ENCODE peak calls at places on chromosomes 13 and 19, in seven cellular contexts. Z is tibial artery, F is cardiac muscle cell, O is hepatocyte, N is transverse colon, C is astrocyte, K is suprapubic skin. P is an unnamed sample.

GRCh38 chr19:34145741-34146202 is 26.5 kb upstream of the LSM14A start:
- DNase-seq in K (no peak), F (peak), O (peak), N (peak), Z (peak), C (peak), P (no peak)

GRCh38 chr19:5805465-5806132 is 732 bp downstream of the NRTN start:
- DNase-seq in N (peak), K (no peak), Z (no peak), F (peak), O (peak), C (no peak), P (no peak)

GRCh38 chr19:30362156-30362754 is 9.9 kb upstream of the ZNF536 start:
- DNase-seq in Z (no peak), N (no peak), C (no peak), K (no peak), O (no peak), F (no peak), P (no peak)

GRCh38 chr19:51511353-51511752 is 9.8 kb upstream of the SIGLEC12 start:
- DNase-seq in C (no peak), Z (no peak), F (peak), N (no peak), K (no peak), O (no peak), P (no peak)

GRCh38 chr19:53977991-53978731 is 13.3 kb upstream of the CACNG6 start:
- DNase-seq in K (no peak), Z (peak), O (peak), N (no peak), C (peak), F (peak), P (no peak)

GRCh38 chr13:114067381-114067885 is 65.0 kb downstream of the RASA3 start:
- DNase-seq in C (peak), N (no peak), Z (peak), O (no peak), F (peak), K (no peak), P (no peak)

GRCh38 chr13:46605089-46605488 is 52.1 kb downstream of the LRCH1 start:
- DNase-seq in Z (no peak), N (no peak), O (no peak), F (no peak), K (no peak), C (no peak), P (no peak)

GRCh38 chr13:36395280-36395679 is 37.0 kb upstream of the CCNA1 start:
- DNase-seq in K (no peak), Z (no peak), C (peak), F (peak), O (peak), N (no peak), P (no peak)

GRCh38 chr13:110436786-110437370 is 124.6 kb downstream of the RAB20 start:
- DNase-seq in C (no peak), F (no peak), O (no peak), K (no peak), N (no peak), Z (no peak), P (peak)

GRCh38 chr19:51421229-51422052 is 4.0 kb upstream of the SIGLEC10 start:
- DNase-seq in O (no peak), C (no peak), F (no peak), K (no peak), N (no peak), Z (no peak), P (no peak)

GRCh38 chr13:24116103-24116502 is 44.4 kb upstream of the SPATA13 start:
- DNase-seq in K (no peak), O (no peak), F (no peak), N (no peak), Z (no peak), C (peak), P (no peak)

GRCh38 chr13:42022796-42023493 is 25.5 kb upstream of the DGKH start:
- DNase-seq in C (peak), F (peak), K (no peak), O (no peak), N (no peak), Z (no peak), P (no peak)

GRCh38 chr13:39945226-39945625 is 289.8 kb downstream of the COG6 start:
- DNase-seq in N (no peak), F (no peak), Z (no peak), C (no peak), K (no peak), O (no peak), P (no peak)

GRCh38 chr13:61410669-61411297 is 4.9 kb downstream of the PCDH20 start:
- DNase-seq in F (peak), K (no peak), N (no peak), C (no peak), Z (no peak), O (peak), P (no peak)

GRCh38 chr19:39205449-39205764 is 1.3 kb upstream of the SYCN start:
- DNase-seq in K (no peak), F (no peak), Z (no peak), N (no peak), C (no peak), O (no peak), P (no peak)

GRCh38 chr13:67229438-67230242 is 496 bp downstream of the PCDH9 start:
- DNase-seq in C (peak), Z (no peak), O (peak), N (no peak), F (peak), K (no peak), P (no peak)

GRCh38 chr13:30045916-30046704 is 195.7 kb upstream of the UBL3 start:
- DNase-seq in O (no peak), C (peak), N (no peak), Z (no peak), K (no peak), F (peak), P (no peak)

GRCh38 chr19:4878491-4878968 is 11.1 kb upstream of the PLIN3 start:
- DNase-seq in C (no peak), N (no peak), Z (no peak), F (no peak), O (no peak), K (no peak), P (no peak)

GRCh38 chr13:41061075-41061913 is at the start of gene WBP4:
- DNase-seq in K (peak), Z (peak), F (peak), O (peak), N (peak), C (peak), P (peak)

GRCh38 chr19:34774857-34775256 is 1.8 kb upstream of the ZNF599 start:
- DNase-seq in O (no peak), N (no peak), F (no peak), K (no peak), Z (no peak), C (no peak), P (no peak)

GRCh38 chr13:85651440-85651839 is 147.8 kb downstream of the SLITRK6 start:
- DNase-seq in K (no peak), O (no peak), Z (no peak), C (peak), F (no peak), N (no peak), P (no peak)

GRCh38 chr19:14073925-14074838 is 1.6 kb downstream of the MISP3 start:
- DNase-seq in C (no peak), K (no peak), N (peak), Z (no peak), O (peak), F (no peak), P (no peak)

GRCh38 chr19:720691-721160 is 12.0 kb downstream of the PALM start:
- DNase-seq in O (no peak), K (no peak), F (no peak), C (no peak), Z (no peak), N (no peak), P (no peak)

GRCh38 chr13:42735011-42735410 is 46.4 kb upstream of the FAM216B start:
- DNase-seq in O (no peak), N (no peak), K (no peak), F (no peak), C (no peak), Z (no peak), P (no peak)

GRCh38 chr19:13007292-13008045 is 12.2 kb downstream of the NFIX start:
- DNase-seq in C (no peak), Z (peak), N (no peak), F (no peak), O (no peak), K (peak), P (no peak)

GRCh38 chr13:110981379-110981778 is 66.5 kb upstream of the ANKRD10 start:
- DNase-seq in O (no peak), K (no peak), N (no peak), F (no peak), C (no peak), Z (no peak), P (no peak)

GRCh38 chr19:47111081-47111589 is 2.4 kb downstream of the ZC3H4 start:
- DNase-seq in K (no peak), F (no peak), C (no peak), N (peak), O (no peak), Z (no peak), P (no peak)

GRCh38 chr19:51375504-51376221 is 3.2 kb upstream of the NKG7 start:
- DNase-seq in C (no peak), Z (no peak), N (no peak), F (no peak), K (no peak), O (no peak), P (no peak)

GRCh38 chr19:16131648-16132047 is 11.8 kb upstream of the HSH2D start:
- DNase-seq in F (no peak), C (no peak), K (no peak), N (no peak), O (no peak), Z (no peak), P (no peak)

GRCh38 chr19:49812997-49813861 is at the start of gene FUZ:
- DNase-seq in O (peak), Z (peak), F (peak), N (peak), C (peak), K (peak), P (peak)

GRCh38 chr13:48731957-48732569 is 78.3 kb downstream of the CYSLTR2 start:
- DNase-seq in O (peak), N (peak), F (peak), Z (no peak), K (no peak), C (no peak), P (no peak)

GRCh38 chr13:70432276-70432805 is 324.1 kb upstream of the KLHL1 start:
- DNase-seq in C (no peak), N (no peak), K (no peak), F (no peak), Z (no peak), O (no peak), P (no peak)

DNA sequence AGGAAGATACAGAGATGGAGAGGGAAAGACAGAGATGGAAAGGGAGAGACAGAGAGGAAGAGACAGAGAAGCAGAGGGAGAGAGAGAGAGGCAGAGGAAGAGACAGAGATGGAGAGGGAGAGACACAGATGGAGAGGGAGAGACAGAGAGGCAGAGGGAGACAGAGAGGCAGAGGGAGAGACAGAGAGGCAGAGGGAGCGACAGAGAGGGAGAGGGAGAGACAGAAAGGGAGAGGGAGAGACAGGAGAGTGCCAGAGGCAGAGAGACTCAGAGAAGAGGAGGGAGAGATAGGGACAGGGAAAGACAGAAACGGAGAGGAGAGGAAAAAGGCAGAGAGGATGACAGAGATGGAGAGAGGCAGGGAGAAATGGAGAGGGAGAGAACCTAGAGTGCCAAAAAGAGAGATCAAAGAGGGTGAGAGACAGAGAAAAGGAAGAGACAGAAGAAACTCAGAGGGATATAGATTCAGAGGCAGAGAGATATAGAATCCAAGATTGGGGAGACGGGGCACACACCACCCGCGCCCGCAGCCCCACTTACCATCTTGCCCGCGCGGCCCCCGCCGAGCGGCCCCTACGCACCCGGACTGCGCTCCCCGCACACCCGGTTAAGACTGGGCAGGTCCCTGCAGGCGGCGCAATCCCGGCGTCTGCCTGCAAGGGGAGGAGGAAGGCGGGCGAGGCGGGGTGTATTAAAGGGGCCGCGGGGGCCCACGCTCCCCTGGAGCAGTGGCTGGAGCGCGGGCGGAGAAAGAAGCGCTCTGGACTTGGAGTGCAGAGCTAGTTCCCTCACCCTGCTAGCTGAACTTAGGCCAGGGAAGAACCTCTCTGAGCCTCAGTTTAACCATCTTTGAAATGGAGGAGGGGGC is 10.7 kb downstream of the TM6SF2 start:
- DNase-seq in F (no peak), Z (no peak), N (no peak), C (no peak), O (no peak), K (no peak), P (no peak)
- TF ChIP-seq CTCF in F (no peak), Z (no peak), N (no peak), C (no peak), O (no peak), K (no peak), P (no peak)

GRCh38 chr19:28449803-28450202 is 763.1 kb downstream of the UQCRFS1 start:
- DNase-seq in N (no peak), C (no peak), F (no peak), K (no peak), Z (no peak), O (no peak), P (no peak)
- H3K27ac ChIP-seq in N (no peak), C (no peak), F (no peak), K (no peak), Z (no peak), O (no peak), P (no peak)

DNA sequence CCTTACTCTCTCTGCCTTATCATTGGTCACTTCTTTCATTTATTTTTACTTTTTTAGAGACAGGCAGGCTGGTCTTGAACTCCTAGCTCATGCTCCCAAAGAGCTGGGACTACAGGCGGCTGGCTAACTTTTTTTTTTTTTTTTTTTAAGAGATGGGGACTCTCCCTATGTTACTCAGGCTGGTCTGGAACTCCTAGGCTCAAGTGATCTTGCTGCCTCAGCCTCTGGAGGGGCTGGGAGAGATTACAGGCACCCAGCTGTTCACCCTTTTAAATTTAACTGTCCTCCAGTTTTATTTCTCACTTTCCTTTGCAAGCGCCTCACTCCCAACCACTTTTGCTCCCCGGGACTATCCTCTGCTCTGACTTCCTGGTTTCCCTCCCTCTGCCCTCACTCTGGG is 5.6 kb upstream of the CLDN10 start:
- DNase-seq in F (no peak), Z (no peak), N (no peak), C (no peak), K (no peak), O (no peak), P (no peak)
- H3K4me3 ChIP-seq in F (no peak), Z (no peak), N (no peak), C (no peak), K (no peak), O (no peak), P (no peak)

DNA sequence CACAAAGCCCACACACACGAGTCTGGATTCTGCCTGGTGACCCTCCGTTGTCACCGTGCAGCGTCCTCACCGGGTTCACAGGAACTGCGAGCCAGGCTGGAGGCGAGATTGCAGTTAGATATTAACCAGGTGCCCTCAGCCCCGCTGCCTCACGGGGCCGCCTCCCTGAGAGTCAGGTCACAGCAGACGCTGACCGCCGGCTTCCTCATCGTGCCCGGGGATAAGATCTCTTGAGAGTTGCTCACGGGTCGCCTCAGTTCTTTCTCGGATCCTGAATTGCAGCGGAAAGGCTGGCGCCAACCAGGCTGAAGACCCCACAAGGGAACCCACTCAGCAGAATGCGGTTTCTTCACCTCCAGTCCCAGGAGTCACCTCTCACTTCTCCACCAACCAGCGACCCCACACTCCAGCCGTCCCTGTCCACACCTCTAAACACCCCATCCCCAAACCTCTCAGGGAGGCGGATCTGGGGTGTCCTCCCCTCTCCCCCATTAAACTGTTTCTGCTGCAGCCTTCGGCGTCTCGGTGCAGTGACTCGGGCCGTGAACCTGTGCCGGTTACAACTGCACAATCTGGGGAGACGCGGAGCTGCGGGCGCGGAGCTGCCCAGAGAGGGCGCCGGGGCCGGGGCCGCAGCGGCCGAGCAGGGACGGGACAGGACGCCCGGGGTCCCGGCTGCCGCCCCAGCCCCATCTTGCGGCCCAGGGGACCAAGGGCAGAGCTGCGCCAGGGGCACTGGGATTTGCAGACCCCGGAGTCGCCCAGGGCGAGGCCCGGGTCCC is 591 bp downstream of the ZNF823 start:
- DNase-seq in Z (peak), C (no peak), F (peak), K (peak), N (peak), O (peak), P (peak)
- TF ChIP-seq CTCF in Z (no peak), C (no peak), F (peak), K (no peak), N (no peak), O (no peak), P (no peak)